ENCODE peak calls at places on chromosomes 4 and X, in nine cellular contexts. One of them, this sample, is unnamed.

GRCh38 chrX:47748576-47748975 is 88.1 kb upstream of the ZNF81 start:
- DNase-seq in transverse colon: no peak
- DNase-seq in breast epithelium: no peak
- DNase-seq in suprapubic skin: no peak
- DNase-seq in K562: no peak
- DNase-seq in GM12878: no peak
- DNase-seq in stomach: no peak
- DNase-seq in HCT116: no peak
- DNase-seq in spleen: no peak
- DNase-seq in this sample: no peak

GRCh38 chr4:170978990-170979389 is 834.2 kb upstream of the GALNTL6 start:
- DNase-seq in transverse colon: no peak
- DNase-seq in breast epithelium: no peak
- DNase-seq in suprapubic skin: no peak
- DNase-seq in K562: peak; percentile 1
- DNase-seq in GM12878: no peak
- DNase-seq in stomach: no peak
- DNase-seq in HCT116: no peak
- DNase-seq in spleen: no peak
- DNase-seq in this sample: no peak

GRCh38 chrX:54301516-54301915 is 56.3 kb downstream of the WNK3 start:
- DNase-seq in transverse colon: no peak
- DNase-seq in breast epithelium: no peak
- DNase-seq in suprapubic skin: no peak
- DNase-seq in K562: no peak
- DNase-seq in GM12878: no peak
- DNase-seq in stomach: no peak
- DNase-seq in HCT116: no peak
- DNase-seq in spleen: no peak
- DNase-seq in this sample: no peak

GRCh38 chrX:151699746-151700145 is 4.5 kb downstream of the PRRG3 start:
- DNase-seq in transverse colon: no peak
- DNase-seq in breast epithelium: no peak
- DNase-seq in suprapubic skin: no peak
- DNase-seq in K562: no peak
- DNase-seq in GM12878: no peak
- DNase-seq in stomach: no peak
- DNase-seq in HCT116: no peak
- DNase-seq in spleen: no peak
- DNase-seq in this sample: no peak

GRCh38 chr4:48175806-48176205 is 41.8 kb upstream of the TXK start:
- DNase-seq in transverse colon: no peak
- DNase-seq in breast epithelium: no peak
- DNase-seq in suprapubic skin: no peak
- DNase-seq in K562: no peak
- DNase-seq in GM12878: no peak
- DNase-seq in stomach: no peak
- DNase-seq in HCT116: no peak
- DNase-seq in spleen: no peak
- DNase-seq in this sample: no peak

GRCh38 chr4:3635090-3635820 is 103.0 kb upstream of the LRPAP1 start:
- DNase-seq in transverse colon: no peak
- DNase-seq in breast epithelium: no peak
- DNase-seq in suprapubic skin: no peak
- DNase-seq in K562: no peak
- DNase-seq in GM12878: no peak
- DNase-seq in stomach: no peak
- DNase-seq in HCT116: no peak
- DNase-seq in spleen: peak; percentile 58
- DNase-seq in this sample: no peak

GRCh38 chr4:124804041-124804440 is 91.5 kb upstream of the ANKRD50 start:
- DNase-seq in transverse colon: no peak
- DNase-seq in breast epithelium: no peak
- DNase-seq in suprapubic skin: no peak
- DNase-seq in K562: no peak
- DNase-seq in GM12878: no peak
- DNase-seq in stomach: no peak
- DNase-seq in HCT116: no peak
- DNase-seq in spleen: no peak
- DNase-seq in this sample: no peak

GRCh38 chr4:99462875-99463464 is 27.8 kb upstream of the ADH7 start:
- DNase-seq in transverse colon: peak; percentile 63
- DNase-seq in breast epithelium: peak; percentile 20
- DNase-seq in suprapubic skin: no peak
- DNase-seq in K562: peak; percentile 72
- DNase-seq in GM12878: peak; percentile 24
- DNase-seq in stomach: peak; percentile 65
- DNase-seq in HCT116: peak; percentile 57
- DNase-seq in spleen: peak; percentile 69
- DNase-seq in this sample: no peak

GRCh38 chr4:3466691-3467600 is 3.8 kb downstream of the DOK7 start:
- DNase-seq in transverse colon: no peak
- DNase-seq in breast epithelium: no peak
- DNase-seq in suprapubic skin: no peak
- DNase-seq in K562: no peak
- DNase-seq in GM12878: no peak
- DNase-seq in stomach: no peak
- DNase-seq in HCT116: no peak
- DNase-seq in spleen: peak; percentile 57
- DNase-seq in this sample: no peak

GRCh38 chr4:105710012-105710600 is 1.5 kb downstream of the GSTCD start:
- DNase-seq in transverse colon: no peak
- DNase-seq in breast epithelium: no peak
- DNase-seq in suprapubic skin: no peak
- DNase-seq in K562: no peak
- DNase-seq in GM12878: no peak
- DNase-seq in stomach: no peak
- DNase-seq in HCT116: no peak
- DNase-seq in spleen: no peak
- DNase-seq in this sample: no peak

GRCh38 chr4:146161243-146161642 is 14.3 kb upstream of the LSM6 start:
- DNase-seq in transverse colon: no peak
- DNase-seq in breast epithelium: no peak
- DNase-seq in suprapubic skin: no peak
- DNase-seq in K562: no peak
- DNase-seq in GM12878: no peak
- DNase-seq in stomach: no peak
- DNase-seq in HCT116: no peak
- DNase-seq in spleen: no peak
- DNase-seq in this sample: no peak

GRCh38 chrX:34918091-34918736 is 24.4 kb upstream of the FAM47B start:
- DNase-seq in transverse colon: no peak
- DNase-seq in breast epithelium: no peak
- DNase-seq in suprapubic skin: no peak
- DNase-seq in K562: no peak
- DNase-seq in GM12878: no peak
- DNase-seq in stomach: no peak
- DNase-seq in HCT116: no peak
- DNase-seq in spleen: no peak
- DNase-seq in this sample: no peak

GRCh38 chrX:120310861-120311631 is at the start of gene TMEM255A:
- DNase-seq in transverse colon: no peak
- DNase-seq in breast epithelium: no peak
- DNase-seq in suprapubic skin: peak; percentile 56
- DNase-seq in K562: no peak
- DNase-seq in GM12878: no peak
- DNase-seq in stomach: no peak
- DNase-seq in HCT116: no peak
- DNase-seq in spleen: peak; percentile 77
- DNase-seq in this sample: no peak

GRCh38 chrX:106613277-106613676 is 1.5 kb downstream of the RADX start:
- DNase-seq in transverse colon: no peak
- DNase-seq in breast epithelium: no peak
- DNase-seq in suprapubic skin: no peak
- DNase-seq in K562: no peak
- DNase-seq in GM12878: no peak
- DNase-seq in stomach: no peak
- DNase-seq in HCT116: no peak
- DNase-seq in spleen: no peak
- DNase-seq in this sample: no peak

GRCh38 chrX:28889691-28890090 is 302.4 kb downstream of the IL1RAPL1 start:
- DNase-seq in transverse colon: no peak
- DNase-seq in breast epithelium: no peak
- DNase-seq in suprapubic skin: no peak
- DNase-seq in K562: no peak
- DNase-seq in GM12878: no peak
- DNase-seq in stomach: no peak
- DNase-seq in HCT116: no peak
- DNase-seq in spleen: no peak
- DNase-seq in this sample: no peak

GRCh38 chrX:74450803-74451449 is 29.6 kb downstream of the SLC16A2 start:
- DNase-seq in transverse colon: no peak
- DNase-seq in breast epithelium: no peak
- DNase-seq in suprapubic skin: no peak
- DNase-seq in K562: no peak
- DNase-seq in GM12878: no peak
- DNase-seq in stomach: no peak
- DNase-seq in HCT116: peak; percentile 10
- DNase-seq in spleen: no peak
- DNase-seq in this sample: peak; percentile 37

GRCh38 chr4:61493041-61493440 is 292.9 kb downstream of the ADGRL3 start:
- DNase-seq in transverse colon: no peak
- DNase-seq in breast epithelium: no peak
- DNase-seq in suprapubic skin: no peak
- DNase-seq in K562: no peak
- DNase-seq in GM12878: no peak
- DNase-seq in stomach: no peak
- DNase-seq in HCT116: no peak
- DNase-seq in spleen: no peak
- DNase-seq in this sample: no peak

GRCh38 chrX:40063555-40063954 is 34.2 kb downstream of the BCOR start:
- DNase-seq in transverse colon: no peak
- DNase-seq in breast epithelium: no peak
- DNase-seq in suprapubic skin: no peak
- DNase-seq in K562: no peak
- DNase-seq in GM12878: no peak
- DNase-seq in stomach: no peak
- DNase-seq in HCT116: no peak
- DNase-seq in spleen: no peak
- DNase-seq in this sample: no peak

DNA sequence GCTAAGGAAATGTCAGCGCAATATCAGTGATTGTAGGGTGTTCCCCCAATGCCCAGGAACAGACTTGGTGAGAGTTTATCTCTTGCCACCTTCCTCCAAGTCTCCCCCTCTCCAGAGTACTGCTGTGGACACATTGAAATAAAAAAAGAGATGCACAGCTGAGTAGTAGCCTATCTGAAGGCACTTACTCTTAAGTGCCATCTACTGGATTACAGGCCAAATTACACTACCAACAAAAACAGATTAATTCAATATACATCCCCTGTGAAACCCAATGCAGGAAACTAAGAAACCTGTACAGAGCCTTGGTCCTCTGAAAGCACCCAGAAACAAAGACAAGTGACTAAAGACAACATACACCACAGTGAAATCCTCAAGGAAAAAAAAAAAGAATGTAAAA is 460.3 kb downstream of the ZIC3 start:
- DNase-seq in transverse colon: no peak
- DNase-seq in breast epithelium: no peak
- DNase-seq in suprapubic skin: no peak
- DNase-seq in K562: peak; percentile 3
- DNase-seq in GM12878: no peak
- DNase-seq in stomach: no peak
- DNase-seq in HCT116: no peak
- DNase-seq in spleen: no peak
- DNase-seq in this sample: no peak
- TF ChIP-seq CTCF in transverse colon: peak; percentile 24
- TF ChIP-seq CTCF in breast epithelium: no peak
- TF ChIP-seq CTCF in suprapubic skin: no peak
- TF ChIP-seq CTCF in K562: peak; percentile 40
- TF ChIP-seq CTCF in GM12878: peak; percentile 52
- TF ChIP-seq CTCF in stomach: peak; percentile 12
- TF ChIP-seq CTCF in HCT116: peak; percentile 19
- TF ChIP-seq CTCF in spleen: no peak
- TF ChIP-seq CTCF in this sample: peak; percentile 15

GRCh38 chr4:83124079-83124780 is 9.7 kb upstream of the PLAC8 start:
- DNase-seq in transverse colon: peak; percentile 32
- DNase-seq in breast epithelium: no peak
- DNase-seq in suprapubic skin: no peak
- DNase-seq in K562: no peak
- DNase-seq in GM12878: no peak
- DNase-seq in stomach: no peak
- DNase-seq in HCT116: no peak
- DNase-seq in spleen: no peak
- DNase-seq in this sample: no peak
- TF ChIP-seq POLR2AphosphoS5 in transverse colon: no peak
- TF ChIP-seq POLR2AphosphoS5 in breast epithelium: no peak
- TF ChIP-seq POLR2AphosphoS5 in suprapubic skin: no peak
- TF ChIP-seq POLR2AphosphoS5 in K562: no peak
- TF ChIP-seq POLR2AphosphoS5 in GM12878: no peak
- TF ChIP-seq POLR2AphosphoS5 in stomach: no peak
- TF ChIP-seq POLR2AphosphoS5 in HCT116: no peak
- TF ChIP-seq POLR2AphosphoS5 in spleen: no peak
- TF ChIP-seq POLR2AphosphoS5 in this sample: no peak

DNA sequence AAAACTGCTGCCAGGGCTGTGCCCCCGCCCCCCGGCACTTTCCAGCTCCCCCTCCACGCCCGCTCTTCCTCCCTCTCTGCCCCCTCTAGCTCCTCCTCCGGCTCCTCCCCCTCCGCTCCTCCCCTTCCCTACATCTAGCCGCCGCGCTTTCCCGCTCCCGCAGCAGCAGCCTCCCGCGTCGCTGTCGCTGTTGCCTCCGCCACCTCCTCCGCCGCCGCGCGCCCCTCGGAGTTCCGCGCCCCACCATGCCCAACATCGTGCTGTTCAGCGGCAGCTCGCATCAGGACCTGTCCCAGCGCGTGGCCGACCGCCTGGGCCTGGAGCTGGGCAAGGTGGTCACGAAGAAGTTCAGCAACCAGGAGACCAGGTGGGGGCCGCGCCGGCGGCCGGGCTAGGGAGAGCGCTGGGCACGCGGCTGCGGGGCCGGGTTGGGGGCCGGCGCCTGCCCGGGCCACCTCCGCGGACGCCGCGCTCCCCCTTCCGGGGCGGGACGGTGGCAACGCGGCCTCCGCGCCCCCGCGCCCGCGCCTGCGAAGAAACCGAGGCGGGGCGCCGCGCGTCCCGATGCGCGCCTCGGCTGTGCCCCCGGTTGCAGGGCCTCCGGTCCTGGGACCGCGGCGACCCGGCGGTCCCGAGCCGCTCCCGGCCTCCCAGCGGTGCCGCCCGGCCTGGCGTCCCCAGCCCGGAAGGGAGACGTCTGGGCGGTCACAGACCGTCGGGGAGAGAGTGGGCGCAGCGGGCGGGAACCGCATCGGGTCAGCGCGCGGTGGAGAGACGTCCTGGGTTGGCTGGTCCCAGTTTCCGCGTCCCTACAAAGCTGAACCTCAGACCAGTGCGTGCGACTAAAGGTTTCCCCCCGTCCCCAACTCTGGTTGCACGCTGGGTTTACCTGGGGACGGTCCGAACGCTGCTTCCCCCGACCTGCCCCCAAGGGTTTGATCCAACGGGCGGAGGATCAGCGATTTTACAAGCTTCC is at the start of gene PRPS2:
- DNase-seq in transverse colon: peak; percentile 79
- DNase-seq in breast epithelium: peak; percentile 24
- DNase-seq in suprapubic skin: peak; percentile 80
- DNase-seq in K562: peak; percentile 82
- DNase-seq in GM12878: no peak
- DNase-seq in stomach: peak; percentile 69
- DNase-seq in HCT116: no peak
- DNase-seq in spleen: peak; percentile 92
- DNase-seq in this sample: no peak
- TF ChIP-seq POLR2A in transverse colon: peak; percentile 42
- TF ChIP-seq POLR2A in breast epithelium: no peak
- TF ChIP-seq POLR2A in suprapubic skin: peak; percentile 35
- TF ChIP-seq POLR2A in K562: peak; percentile 85
- TF ChIP-seq POLR2A in GM12878: peak; percentile 87
- TF ChIP-seq POLR2A in stomach: no peak
- TF ChIP-seq POLR2A in HCT116: no peak
- TF ChIP-seq POLR2A in spleen: no peak
- TF ChIP-seq POLR2A in this sample: peak; percentile 61

GRCh38 chrX:49230500-49231232 is 2.5 kb downstream of the CACNA1F start:
- DNase-seq in transverse colon: peak; percentile 86
- DNase-seq in breast epithelium: peak; percentile 57
- DNase-seq in suprapubic skin: no peak
- DNase-seq in K562: peak; percentile 88
- DNase-seq in GM12878: no peak
- DNase-seq in stomach: peak; percentile 79
- DNase-seq in HCT116: no peak
- DNase-seq in spleen: peak; percentile 92
- DNase-seq in this sample: no peak
- TF ChIP-seq CTCF in transverse colon: no peak
- TF ChIP-seq CTCF in breast epithelium: peak; percentile 33
- TF ChIP-seq CTCF in suprapubic skin: no peak
- TF ChIP-seq CTCF in K562: peak; percentile 59
- TF ChIP-seq CTCF in GM12878: peak; percentile 31
- TF ChIP-seq CTCF in stomach: no peak
- TF ChIP-seq CTCF in HCT116: no peak
- TF ChIP-seq CTCF in spleen: no peak
- TF ChIP-seq CTCF in this sample: no peak